ENCODE peak calls at places on chromosomes 11 and 22, in four cellular contexts. N, D, I and T are unnamed samples. For H3K36me3, the result is how much of the 10 kb centered on the place peaks cover.

GRCh38 chr11:94786264-94787126 is 18.3 kb downstream of the AMOTL1 start:
- DNase-seq in D (no peak), N (no peak), I (peak), T (no peak)

GRCh38 chr11:86570020-86570419 is 102.4 kb downstream of the ME3 start:
- DNase-seq in D (no peak), I (no peak), N (no peak), T (no peak)

GRCh38 chr11:115421338-115422012 is 82.7 kb downstream of the CADM1 start:
- DNase-seq in N (no peak), I (no peak), D (no peak), T (no peak)

GRCh38 chr11:123406441-123407123 is 23.5 kb upstream of the GRAMD1B start:
- DNase-seq in I (no peak), N (no peak), D (no peak), T (no peak)

GRCh38 chr11:6443269-6444003 is 2.6 kb upstream of the HPX start:
- DNase-seq in N (no peak), D (peak), I (peak), T (peak)

GRCh38 chr11:120784566-120785251 is 239.2 kb upstream of the TBCEL start:
- DNase-seq in I (no peak), D (no peak), N (no peak), T (no peak)

GRCh38 chr11:120565436-120566155 is 54.0 kb downstream of the GRIK4 start:
- DNase-seq in N (no peak), I (no peak), D (no peak), T (no peak)

GRCh38 chr11:19460718-19461405 is 220.1 kb upstream of the E2F8 start:
- DNase-seq in I (peak), D (peak), N (no peak), T (no peak)

GRCh38 chr11:108697872-108698473 is 33.1 kb downstream of the DDX10 start:
- DNase-seq in I (peak), N (peak), D (no peak), T (peak)

GRCh38 chr11:120830092-120830491 is 193.8 kb upstream of the TBCEL start:
- DNase-seq in N (no peak), I (no peak), D (no peak), T (no peak)

GRCh38 chr11:1771700-1772099 is 8.0 kb upstream of the CTSD start:
- DNase-seq in I (peak), D (no peak), N (no peak), T (no peak)

GRCh38 chr11:8777907-8778767 is 95.5 kb downstream of the RPL27A start:
- DNase-seq in I (no peak), N (no peak), D (peak), T (peak)

GRCh38 chr22:25353516-25354445 is 134.3 kb downstream of the CRYBB2 start:
- DNase-seq in N (no peak), I (no peak), D (no peak), T (no peak)

GRCh38 chr11:61695917-61696316 is 15.7 kb downstream of the DAGLA start:
- DNase-seq in N (peak), I (peak), D (peak), T (peak)

GRCh38 chr22:22787805-22788459 is 99.7 kb upstream of the IGLL5 start:
- DNase-seq in I (peak), N (no peak), D (peak), T (peak)

GRCh38 chr11:129743029-129743846 is 72.4 kb upstream of the TMEM45B start:
- DNase-seq in D (no peak), N (no peak), I (peak), T (no peak)

GRCh38 chr11:64900263-64900678 is 16.7 kb downstream of the ATG2A start:
- DNase-seq in N (no peak), D (no peak), I (no peak), T (no peak)

GRCh38 chr11:3095712-3096361 is 38.6 kb upstream of the CARS1 start:
- DNase-seq in I (peak), N (no peak), D (no peak), T (no peak)

GRCh38 chr11:8098361-8098760 is 17.4 kb downstream of the TUB start:
- DNase-seq in N (no peak), I (peak), D (no peak), T (no peak)

GRCh38 chr11:121214861-121215260 is 77.7 kb upstream of the SC5D start:
- DNase-seq in N (no peak), D (no peak), I (no peak), T (no peak)

GRCh38 chr11:62030071-62030684 is 62.7 kb upstream of the FTH1 start:
- DNase-seq in D (no peak), N (no peak), I (peak), T (no peak)

GRCh38 chr11:126246636-126247035 is 22.1 kb downstream of the SRPRA start:
- DNase-seq in I (peak), D (no peak), N (no peak), T (no peak)

GRCh38 chr22:33748714-33749113 is 171.6 kb downstream of the LARGE1 start:
- DNase-seq in D (no peak), I (no peak), N (no peak), T (no peak)

GRCh38 chr22:42067706-42068350 is 2.8 kb downstream of the NAGA start:
- DNase-seq in I (no peak), D (no peak), N (no peak), T (peak)

GRCh38 chr22:37675930-37676571 is 615 bp downstream of the LGALS1 start:
- DNase-seq in D (peak), N (no peak), I (peak), T (peak)

GRCh38 chr22:23548501-23549197 is 31.4 kb downstream of the IGLL1 start:
- DNase-seq in D (no peak), I (no peak), N (no peak), T (no peak)

GRCh38 chr11:95081010-95081409 is 8.6 kb upstream of the ENDOD1 start:
- DNase-seq in N (no peak), I (no peak), D (no peak), T (no peak)

DNA sequence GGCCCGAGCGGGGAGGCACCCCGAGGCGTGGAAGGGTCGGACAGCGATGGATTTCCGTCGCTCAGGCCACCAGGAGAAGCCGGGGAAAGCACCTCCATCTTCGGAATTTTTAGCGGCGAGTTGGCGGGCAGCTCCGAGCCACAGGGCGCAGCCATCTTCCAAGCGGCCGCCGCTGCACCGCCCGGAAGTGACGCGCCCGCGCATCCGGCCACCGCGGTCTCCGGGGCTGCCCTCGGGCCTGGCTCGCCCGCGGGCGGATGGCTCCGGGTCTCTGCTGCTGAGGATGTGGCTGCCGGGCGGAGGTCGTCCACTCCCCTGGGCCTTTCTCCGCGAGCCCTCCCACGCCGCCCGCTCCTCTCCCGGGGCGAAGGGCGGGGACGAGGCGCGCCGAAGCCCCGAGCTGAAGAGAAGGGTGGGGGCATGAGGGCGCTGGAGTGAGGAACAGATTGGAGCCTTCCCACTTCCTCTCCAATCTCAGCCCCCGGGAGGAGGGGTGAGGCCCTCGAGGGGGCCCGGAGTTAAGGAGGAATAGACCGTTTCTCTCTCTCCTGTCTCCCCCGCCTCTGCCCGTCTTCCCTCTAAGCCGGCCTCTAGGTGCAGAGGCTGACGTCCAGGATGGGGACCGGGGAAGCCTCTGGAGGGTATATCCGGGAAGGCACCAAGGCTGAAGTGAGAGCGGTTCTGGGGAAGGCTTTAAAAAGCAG is at the start of gene MSANTD2:
- DNase-seq in N (no peak), I (peak), D (peak), T (peak)
- TF ChIP-seq CTCF in N (no peak), I (no peak), D (no peak), T (no peak)

GRCh38 chr11:93646399-93646798 is 15.1 kb upstream of the CEP295 start:
- DNase-seq in I (no peak), N (no peak), D (no peak), T (no peak)
- H3K36me3 ChIP-seq in I (under half), N (under half), D (under half), T (under half)

DNA sequence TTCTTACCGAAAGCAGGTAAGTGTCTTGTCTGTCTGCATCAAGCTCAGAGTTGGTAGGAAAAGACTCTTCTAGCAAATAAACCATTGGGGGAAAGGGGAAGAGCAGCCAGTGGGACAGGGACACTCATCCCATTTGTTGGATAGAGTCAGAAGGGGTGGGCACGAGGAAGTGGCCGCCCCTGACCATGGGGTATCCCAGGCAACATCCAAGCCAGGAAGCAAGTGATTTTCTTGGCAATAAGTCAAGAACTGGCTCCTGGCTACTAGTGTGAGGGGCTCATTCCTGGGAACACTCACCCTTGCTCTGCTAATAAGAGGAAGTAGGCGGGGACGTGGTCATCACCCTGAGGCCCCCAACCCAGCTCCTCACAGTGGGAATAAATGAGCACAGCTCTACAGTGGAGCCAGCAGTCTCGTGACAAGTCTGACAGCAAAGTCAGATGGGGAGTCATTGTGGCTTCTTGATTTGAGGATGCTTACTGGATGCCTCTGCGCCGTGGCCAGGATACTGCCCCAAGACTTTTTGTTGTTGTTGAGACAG is 6.7 kb downstream of the SLC25A18 start:
- DNase-seq in I (peak), D (no peak), N (no peak), T (no peak)
- H3K4me3 ChIP-seq in I (no peak), D (peak), N (no peak), T (no peak)

GRCh38 chr11:11988099-11988651 is 20.3 kb downstream of the DKK3 start:
- DNase-seq in N (no peak), I (no peak), D (no peak), T (no peak)
- TF ChIP-seq CTCF in N (no peak), I (no peak), D (no peak), T (no peak)

GRCh38 chr22:20105456-20106204 is 10.3 kb upstream of the RANBP1 start:
- DNase-seq in D (no peak), I (no peak), N (no peak), T (peak)

GRCh38 chr22:20107471-20107901 is 8.4 kb upstream of the RANBP1 start:
- DNase-seq in D (peak), I (no peak), N (no peak), T (peak)

GRCh38 chr22:20107951-20108756 is 7.8 kb upstream of the RANBP1 start:
- DNase-seq in I (no peak), N (no peak), D (peak), T (peak)

GRCh38 chr22:20106849-20107237 is 9.1 kb upstream of the RANBP1 start:
- DNase-seq in I (no peak), D (peak), N (no peak), T (no peak)

DNA sequence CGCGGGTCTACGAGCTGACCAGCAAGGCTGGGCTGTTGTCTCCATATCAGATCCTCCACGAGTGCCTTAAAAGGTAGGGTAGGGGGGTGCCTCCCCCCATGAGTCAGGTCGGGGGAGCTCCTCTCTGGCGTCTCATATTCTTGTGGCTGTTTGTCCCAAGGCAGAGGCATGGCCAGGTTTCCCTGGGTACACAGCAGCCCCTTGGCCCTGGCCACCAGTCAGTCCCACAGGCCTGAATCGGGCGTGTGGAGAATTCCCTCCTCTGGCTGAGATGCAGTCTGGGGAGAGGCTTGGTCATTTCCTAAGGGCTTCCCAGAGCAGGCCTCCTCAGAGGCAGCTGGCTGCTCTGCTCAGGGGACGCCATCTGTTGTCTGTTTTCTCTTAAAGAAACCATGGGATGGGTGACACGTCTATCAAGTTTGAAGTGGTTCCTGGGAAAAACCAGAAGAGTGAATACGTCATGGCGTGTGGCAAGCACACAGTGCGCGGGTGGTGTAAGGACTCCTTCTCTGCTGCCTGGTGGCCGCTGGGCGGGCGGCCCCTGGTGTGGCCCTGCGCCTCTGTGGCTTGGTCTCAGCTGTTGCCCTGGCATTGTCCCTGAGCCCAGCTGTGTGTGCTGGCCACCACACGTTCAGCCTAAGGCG is 9.6 kb upstream of the RANBP1 start:
- DNase-seq in I (no peak), D (peak), N (no peak), T (no peak)
- H3K36me3 ChIP-seq in I (under half), D (half or more), N (half or more), T (under half)

DNA sequence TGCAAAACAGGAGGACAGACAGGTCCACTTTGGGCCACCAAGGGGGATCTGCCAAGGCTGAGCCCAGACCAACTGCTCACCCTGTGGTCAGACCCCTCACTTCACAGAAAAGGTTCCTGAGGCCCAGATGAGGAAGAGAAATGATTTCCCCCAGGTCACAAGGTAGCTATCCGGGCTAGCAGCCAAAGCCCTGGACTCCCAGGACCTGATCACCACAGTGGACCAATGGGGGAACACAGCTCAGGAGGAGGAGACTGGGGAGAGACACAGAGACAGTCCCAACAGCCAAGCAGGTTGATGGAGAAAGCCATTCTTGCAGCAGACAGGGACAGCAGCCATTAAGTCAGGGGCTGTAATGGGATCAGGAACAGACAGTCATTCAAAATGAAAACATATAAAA is 16.2 kb downstream of the ZMAT5 start:
- DNase-seq in D (no peak), N (no peak), I (no peak), T (no peak)
- H3K4me3 ChIP-seq in D (no peak), N (no peak), I (no peak), T (no peak)

GRCh38 chr22:39013923-39014722 is at the start of gene APOBEC3C:
- DNase-seq in D (peak), I (peak), N (peak), T (peak)
- TF ChIP-seq CTCF in D (no peak), I (peak), N (peak), T (no peak)

DNA sequence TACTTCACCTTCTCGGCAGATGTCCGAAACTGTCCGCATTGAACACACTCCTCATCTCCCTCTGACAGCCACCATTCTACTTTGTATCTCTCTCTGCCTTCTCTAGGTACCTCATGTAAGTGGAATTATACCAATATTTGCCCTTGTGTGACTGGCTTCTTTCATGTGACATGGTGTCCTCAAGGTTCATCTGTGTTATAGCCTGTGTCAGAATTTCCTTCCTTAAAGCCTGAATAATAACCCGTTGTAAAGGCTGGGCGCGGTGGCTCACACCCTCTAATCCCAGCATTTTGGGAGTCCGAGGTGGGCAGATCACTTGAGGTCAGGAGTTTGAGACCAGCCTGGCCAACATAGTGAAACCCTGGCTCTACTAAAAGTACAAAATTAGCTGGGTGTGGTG is 40.4 kb upstream of the PPP6R3 start:
- DNase-seq in I (no peak), D (no peak), N (no peak), T (no peak)
- H3K36me3 ChIP-seq in I (under half), D (half or more), N (under half), T (under half)

GRCh38 chr11:73445980-73446379 is 69.8 kb downstream of the RELT start:
- DNase-seq in I (no peak), N (no peak), D (no peak), T (no peak)
- H3K4me3 ChIP-seq in I (no peak), N (no peak), D (no peak), T (no peak)